ENCODE peak calls at places on chromosomes 7 and 10, in seven cellular contexts. Y is aorta; L is SJSA1; B is fibroblast of lung; U is CD8-positive, alpha-beta T cell; G is CD4-positive, alpha-beta memory T cell; E is mammary epithelial cell. N is an unnamed sample.
A peak's percentile ranks its signal among the peaks of the same experiment; 100 is the strongest.

GRCh38 chr10:103688451-103688850 is 166.9 kb downstream of the SH3PXD2A start:
- DNase-seq in Y (no peak), L (no peak), B (no peak), U (no peak), G (no peak), E (no peak), N (no peak)

GRCh38 chr7:14761506-14762296 is 140.8 kb downstream of the DGKB start:
- DNase-seq in Y (no peak), L (no peak), B (peak; percentile 86), U (no peak), G (no peak), E (peak; percentile 54), N (no peak)

GRCh38 chr7:55147101-55147500 is 128.3 kb downstream of the EGFR start:
- DNase-seq in Y (no peak), L (no peak), B (no peak), U (no peak), G (no peak), E (no peak), N (no peak)

GRCh38 chr10:58396057-58396456 is 10.8 kb downstream of the TFAM start:
- DNase-seq in Y (no peak), L (no peak), B (no peak), U (no peak), G (no peak), E (no peak), N (no peak)

GRCh38 chr7:24455813-24456525 is 117.3 kb upstream of the PALS2 start:
- DNase-seq in Y (no peak), L (no peak), B (no peak), U (no peak), G (no peak), E (no peak), N (no peak)

GRCh38 chr10:12707461-12708185 is 293.9 kb downstream of the CCDC3 start:
- DNase-seq in Y (no peak), L (peak; percentile 73), B (peak; percentile 99), U (no peak), G (no peak), E (peak; percentile 78), N (peak; percentile 60)

GRCh38 chr7:26534649-26535482 is 243.2 kb downstream of the SNX10 start:
- DNase-seq in Y (no peak), L (no peak), B (no peak), U (no peak), G (no peak), E (no peak), N (peak; percentile 55)

GRCh38 chr7:34849163-34849960 is 187.9 kb downstream of the DPY19L1 start:
- DNase-seq in Y (no peak), L (no peak), B (peak; percentile 37), U (no peak), G (no peak), E (peak; percentile 14), N (no peak)

GRCh38 chr7:42400373-42400772 is 163.4 kb upstream of the GLI3 start:
- DNase-seq in Y (no peak), L (no peak), B (no peak), U (no peak), G (no peak), E (no peak), N (no peak)

GRCh38 chr7:133230591-133231194 is 22.2 kb upstream of the EXOC4 start:
- DNase-seq in Y (no peak), L (no peak), B (peak; percentile 16), U (peak; percentile 7), G (peak; percentile 30), E (peak; percentile 32), N (peak; percentile 21)

GRCh38 chr10:93115661-93116383 is 42.1 kb downstream of the CYP26A1 start:
- DNase-seq in Y (peak; percentile 82), L (peak; percentile 64), B (peak; percentile 20), U (peak; percentile 59), G (peak; percentile 65), E (peak; percentile 20), N (peak; percentile 89)

GRCh38 chr10:113704637-113705343 is 25.1 kb downstream of the CASP7 start:
- DNase-seq in Y (no peak), L (no peak), B (peak; percentile 43), U (no peak), G (no peak), E (peak; percentile 4), N (peak; percentile 36)

GRCh38 chr7:55427800-55428199 is 62.7 kb downstream of the LANCL2 start:
- DNase-seq in Y (no peak), L (no peak), B (no peak), U (no peak), G (no peak), E (no peak), N (no peak)

GRCh38 chr10:102418612-102419560 is at the start of gene PSD:
- DNase-seq in Y (no peak), L (no peak), B (no peak), U (no peak), G (no peak), E (no peak), N (peak; percentile 43)

GRCh38 chr7:66867198-66867790 is 53.7 kb upstream of the TMEM248 start:
- DNase-seq in Y (no peak), L (no peak), B (no peak), U (no peak), G (no peak), E (no peak), N (no peak)

GRCh38 chr10:546451-546850 is 143.0 kb downstream of the DIP2C start:
- DNase-seq in Y (no peak), L (no peak), B (no peak), U (no peak), G (no peak), E (no peak), N (no peak)

GRCh38 chr7:155308330-155309020 is 10.8 kb downstream of the INSIG1 start:
- DNase-seq in Y (no peak), L (no peak), B (no peak), U (no peak), G (no peak), E (no peak), N (no peak)

GRCh38 chr7:54978364-54979116 is 40.3 kb upstream of the EGFR start:
- DNase-seq in Y (no peak), L (no peak), B (no peak), U (no peak), G (no peak), E (no peak), N (no peak)

GRCh38 chr7:43637114-43637806 is 54.4 kb downstream of the STK17A start:
- DNase-seq in Y (no peak), L (no peak), B (peak; percentile 73), U (no peak), G (peak; percentile 27), E (peak; percentile 91), N (no peak)

GRCh38 chr7:74284781-74285259 is 4.4 kb upstream of the CLIP2 start:
- DNase-seq in Y (no peak), L (no peak), B (no peak), U (no peak), G (no peak), E (no peak), N (no peak)

GRCh38 chr10:99766282-99766681 is 16.2 kb upstream of the ABCC2 start:
- DNase-seq in Y (no peak), L (no peak), B (no peak), U (no peak), G (peak; percentile 6), E (no peak), N (no peak)

DNA sequence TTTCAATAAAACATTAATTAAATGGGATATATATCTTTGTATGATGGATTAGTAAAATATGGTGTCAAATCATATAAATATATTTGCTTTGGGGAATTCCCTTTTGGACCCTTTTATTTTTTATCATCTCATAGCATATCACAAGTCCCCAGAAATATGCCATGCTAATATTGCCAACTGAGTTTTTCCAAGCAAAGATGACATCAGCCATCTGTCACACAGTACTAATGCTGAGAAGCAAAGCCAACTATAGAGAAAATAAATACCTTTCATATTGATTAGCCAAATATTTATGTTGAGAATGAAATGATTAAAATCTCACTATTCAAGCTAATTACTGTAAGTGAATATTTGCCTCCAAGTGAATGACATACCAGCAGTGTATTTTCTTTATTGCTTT is 575.3 kb downstream of the ETV1 start:
- DNase-seq in Y (no peak), L (no peak), B (no peak), U (no peak), G (no peak), E (no peak), N (no peak)
- H3K4me1 ChIP-seq in Y (no peaks in the 10 kb centered on the region), L (no peaks in the 10 kb centered on the region), B (no peaks in the 10 kb centered on the region), U (no peaks in the 10 kb centered on the region), G (no peaks in the 10 kb centered on the region), E (no peaks in the 10 kb centered on the region), N (no peaks in the 10 kb centered on the region)

GRCh38 chr7:105675873-105676484 is 94.7 kb upstream of the EFCAB10 start:
- DNase-seq in Y (no peak), L (no peak), B (no peak), U (peak; percentile 40), G (peak; percentile 53), E (no peak), N (no peak)

GRCh38 chr7:105677395-105677701 is 96.1 kb upstream of the EFCAB10 start:
- DNase-seq in Y (no peak), L (no peak), B (no peak), U (no peak), G (no peak), E (no peak), N (no peak)

GRCh38 chr7:105680505-105681187 is 99.4 kb upstream of the EFCAB10 start:
- DNase-seq in Y (no peak), L (no peak), B (no peak), U (no peak), G (no peak), E (no peak), N (no peak)

GRCh38 chr7:105677803-105678583 is 96.7 kb upstream of the EFCAB10 start:
- DNase-seq in Y (peak; percentile 66), L (no peak), B (no peak), U (peak; percentile 43), G (peak; percentile 81), E (no peak), N (no peak)

DNA sequence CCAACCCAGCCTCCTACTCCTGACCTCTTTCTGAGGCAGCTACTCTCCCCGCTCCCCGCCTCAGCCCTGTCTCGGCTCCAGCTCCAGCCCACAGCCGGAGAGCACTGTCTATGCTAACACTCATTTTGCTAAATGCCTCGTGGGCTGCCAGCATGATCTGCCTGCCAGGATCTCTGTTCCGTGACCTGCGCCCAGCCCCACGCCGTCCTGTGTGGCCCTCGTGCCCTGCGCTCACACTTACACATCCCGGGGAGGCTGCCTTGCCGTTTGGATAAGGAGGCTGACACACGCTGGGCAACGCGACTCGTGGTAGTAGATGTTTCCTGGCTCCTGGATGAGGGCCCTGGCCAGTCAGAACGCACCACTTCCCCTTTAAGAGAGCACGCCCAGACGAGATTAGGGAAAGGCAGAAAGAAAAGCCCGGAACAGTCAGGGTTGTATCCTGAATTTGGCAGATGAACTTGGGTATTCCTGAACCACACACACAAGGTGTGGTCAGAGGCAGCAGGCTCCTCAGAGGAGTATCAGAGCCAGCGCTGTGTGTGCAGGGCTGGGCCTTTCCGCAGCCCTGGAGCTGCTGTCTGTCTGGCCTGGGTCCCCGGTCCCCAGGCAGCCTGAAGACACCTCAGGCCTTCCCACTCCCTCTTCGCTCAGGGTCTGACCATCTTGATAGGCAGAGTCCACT is 97.7 kb upstream of the EFCAB10 start:
- DNase-seq in Y (peak; percentile 89), L (no peak), B (peak; percentile 15), U (no peak), G (peak; percentile 27), E (peak; percentile 57), N (no peak)
- H3K4me3 ChIP-seq in Y (no peak overlapping the region), L (no peak overlapping the region), B (no peak overlapping the region), U (no peak overlapping the region), G (peak overlapping the region; percentile 27), E (peak overlapping the region; percentile 32), N (no peak overlapping the region)

GRCh38 chr7:3028071-3028766 is 15.4 kb downstream of the CARD11 start:
- DNase-seq in Y (peak; percentile 82), L (peak; percentile 91), B (peak; percentile 75), U (no peak), G (no peak), E (peak; percentile 72), N (no peak)
- H3K27me3 ChIP-seq in Y (no peaks in the 10 kb centered on the region), L (no peaks in the 10 kb centered on the region), B (no peaks in the 10 kb centered on the region), U (no peaks in the 10 kb centered on the region), G (no peaks in the 10 kb centered on the region), E (no peaks in the 10 kb centered on the region), N (no peaks in the 10 kb centered on the region)

GRCh38 chr7:100802951-100803350 is 24.4 kb downstream of the EPHB4 start:
- DNase-seq in Y (no peak), L (no peak), B (no peak), U (no peak), G (no peak), E (peak; percentile 27), N (no peak)
- H3K4me1 ChIP-seq in Y (no peaks in the 10 kb centered on the region), L (peaks cover 25% of the 10 kb centered on the region), B (peaks cover 20% of the 10 kb centered on the region), U (no peaks in the 10 kb centered on the region), G (no peaks in the 10 kb centered on the region), E (peaks cover 45% of the 10 kb centered on the region), N (no peaks in the 10 kb centered on the region)